ENCODE peak calls at places on chromosomes 5 and 9, in four cellular contexts. F is SK-N-SH, S is GM12878, R is WTC11. X is an unnamed sample.

GRCh38 chr9:94915476-94916450 is 189.3 kb downstream of the AOPEP start:
- DNase-seq in F (no peak), S (no peak), R (no peak), X (no peak)

GRCh38 chr5:148290271-148291195 is 21.7 kb upstream of the SPINK7 start:
- DNase-seq in S (no peak), F (peak), R (peak), X (no peak)

GRCh38 chr5:14871084-14871572 is 450 bp downstream of the ANKH start:
- DNase-seq in R (no peak), S (no peak), F (no peak), X (no peak)

GRCh38 chr5:150734579-150735384 is 24.0 kb downstream of the DCTN4 start:
- DNase-seq in R (peak), S (peak), F (no peak), X (peak)

GRCh38 chr9:83012578-83013260 is 50.2 kb downstream of the RASEF start:
- DNase-seq in S (no peak), R (no peak), F (no peak), X (no peak)

GRCh38 chr5:14025566-14026276 is 81.2 kb upstream of the DNAH5 start:
- DNase-seq in S (no peak), F (no peak), R (no peak), X (no peak)

GRCh38 chr5:72441861-72442540 is 65.2 kb downstream of the ZNF366 start:
- DNase-seq in F (no peak), R (no peak), S (no peak), X (no peak)

GRCh38 chr5:142053434-142054253 is 40.8 kb upstream of the GNPDA1 start:
- DNase-seq in F (no peak), R (no peak), S (no peak), X (no peak)

GRCh38 chr9:132457508-132457907 is 47.5 kb downstream of the CFAP77 start:
- DNase-seq in F (no peak), R (no peak), S (no peak), X (no peak)

GRCh38 chr9:75612754-75613153 is 277.7 kb upstream of the PCSK5 start:
- DNase-seq in F (no peak), S (no peak), R (no peak), X (no peak)

GRCh38 chr9:111752455-111752854 is 42.3 kb downstream of the SHOC1 start:
- DNase-seq in F (no peak), R (no peak), S (no peak), X (no peak)

GRCh38 chr9:108162664-108163063 is 673.1 kb upstream of the KLF4 start:
- DNase-seq in F (no peak), S (no peak), R (no peak), X (no peak)

GRCh38 chr9:133792721-133793470 is 54.7 kb upstream of the SARDH start:
- DNase-seq in R (peak), F (peak), S (no peak), X (peak)

GRCh38 chr5:40437452-40437861 is 242.3 kb upstream of the PTGER4 start:
- DNase-seq in R (no peak), F (no peak), S (no peak), X (no peak)

GRCh38 chr9:134548185-134548584 is 93.4 kb upstream of the COL5A1 start:
- DNase-seq in R (no peak), F (no peak), S (no peak), X (no peak)

GRCh38 chr5:146647656-146648199 is 131.7 kb upstream of the GPR151 start:
- DNase-seq in F (peak), R (no peak), S (no peak), X (no peak)

GRCh38 chr9:98517710-98518109 is 191.0 kb downstream of the GABBR2 start:
- DNase-seq in R (no peak), S (no peak), F (no peak), X (peak)

GRCh38 chr5:59143926-59144333 is 561.1 kb downstream of the RAB3C start:
- DNase-seq in S (no peak), F (no peak), R (no peak), X (no peak)

GRCh38 chr9:93649610-93650261 is 73.4 kb downstream of the PHF2 start:
- DNase-seq in R (peak), F (no peak), S (no peak), X (no peak)

GRCh38 chr9:656918-657583 is 184.4 kb upstream of the DMRT1 start:
- DNase-seq in R (no peak), F (no peak), S (no peak), X (no peak)

GRCh38 chr9:130933114-130934046 is 5.7 kb downstream of the FIBCD1 start:
- DNase-seq in R (no peak), S (no peak), F (no peak), X (no peak)

GRCh38 chr5:151150484-151151262 is 6.9 kb downstream of the ANXA6 start:
- DNase-seq in F (peak), S (peak), R (no peak), X (no peak)

GRCh38 chr5:142660196-142660595 is 25.7 kb downstream of the FGF1 start:
- DNase-seq in R (no peak), S (no peak), F (no peak), X (no peak)

GRCh38 chr9:103802068-103802467 is 292.0 kb upstream of the SMC2 start:
- DNase-seq in S (no peak), R (no peak), F (no peak), X (no peak)

GRCh38 chr9:114214181-114214580 is 58.8 kb downstream of the COL27A1 start:
- DNase-seq in S (no peak), R (no peak), F (no peak), X (no peak)

GRCh38 chr5:136034492-136034891 is 5.7 kb downstream of the TGFBI start:
- DNase-seq in S (no peak), R (no peak), F (no peak), X (no peak)

GRCh38 chr5:136034976-136035375 is 6.2 kb downstream of the TGFBI start:
- DNase-seq in F (no peak), R (no peak), S (no peak), X (no peak)

GRCh38 chr5:136033244-136033643 is 4.5 kb downstream of the TGFBI start:
- DNase-seq in S (no peak), F (no peak), R (no peak), X (no peak)

GRCh38 chr5:136032564-136032963 is 3.8 kb downstream of the TGFBI start:
- DNase-seq in S (no peak), R (no peak), F (no peak), X (no peak)

DNA sequence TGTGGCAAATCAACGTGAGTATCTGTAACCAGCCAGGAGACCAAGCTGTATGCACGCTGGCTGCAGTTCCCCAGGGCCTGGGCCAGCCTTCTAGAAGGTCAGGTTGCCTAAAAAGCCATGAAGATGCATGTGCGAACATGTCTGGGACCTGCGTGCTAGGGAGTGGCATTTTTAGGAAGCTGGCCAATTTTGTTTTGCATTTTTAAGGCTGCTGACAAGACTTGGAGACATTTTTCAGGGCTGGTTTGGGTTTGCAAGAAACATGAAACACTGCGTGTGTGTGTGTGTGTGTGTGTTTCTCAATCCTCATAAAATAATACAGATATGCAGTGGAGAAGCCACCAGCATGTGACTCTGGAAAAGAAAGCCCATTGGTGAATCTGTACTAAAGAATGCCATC is 5.1 kb downstream of the TGFBI start:
- DNase-seq in R (no peak), F (no peak), S (no peak), X (no peak)
- TF ChIP-seq USF1 in R (no peak), F (no peak), S (no peak), X (no peak)

GRCh38 chr5:87393331-87393730 is 19.4 kb downstream of the CCNH start:
- DNase-seq in F (no peak), R (no peak), S (no peak), X (no peak)

GRCh38 chr5:87390075-87390474 is 22.7 kb downstream of the CCNH start:
- DNase-seq in F (no peak), S (no peak), R (no peak), X (no peak)

GRCh38 chr5:87390576-87391199 is 22.0 kb downstream of the CCNH start:
- DNase-seq in R (no peak), S (no peak), F (no peak), X (no peak)

GRCh38 chr5:87392170-87392569 is 20.6 kb downstream of the CCNH start:
- DNase-seq in F (no peak), R (no peak), S (no peak), X (no peak)

DNA sequence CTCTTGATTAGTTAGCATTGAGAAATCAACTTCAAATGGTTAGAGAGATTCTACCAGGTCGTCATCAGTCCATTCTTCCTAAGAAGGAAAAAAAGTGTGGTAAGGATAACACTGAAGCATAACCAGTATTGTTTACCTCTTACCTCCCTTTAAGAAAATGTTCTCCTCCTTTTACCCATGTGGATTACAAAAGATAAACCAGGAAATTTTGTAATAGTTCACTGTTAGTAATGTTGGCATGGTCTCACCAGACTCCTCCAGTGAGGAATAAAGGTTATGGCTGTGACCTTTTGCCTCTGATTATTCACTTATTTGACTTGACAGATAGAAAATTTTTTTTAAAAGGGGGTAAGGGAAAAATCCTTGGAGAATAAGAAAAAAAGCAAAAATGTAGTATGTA is 18.3 kb downstream of the CCNH start:
- DNase-seq in F (no peak), R (no peak), S (no peak), X (no peak)
- TF ChIP-seq USF1 in F (no peak), R (no peak), S (no peak), X (no peak)

GRCh38 chr9:109914280-109915027 is 134.5 kb downstream of the PALM2AKAP2 start:
- DNase-seq in R (no peak), F (no peak), S (peak), X (no peak)
- TF ChIP-seq USF1 in R (no peak), F (no peak), S (no peak), X (no peak)

GRCh38 chr9:4955836-4956235 is 29.2 kb upstream of the JAK2 start:
- DNase-seq in R (no peak), F (no peak), S (no peak), X (no peak)
- TF ChIP-seq USF1 in R (no peak), F (no peak), S (no peak), X (no peak)

GRCh38 chr5:75262278-75262677 is 25.6 kb upstream of the ANKRD31 start:
- DNase-seq in F (no peak), R (no peak), S (no peak), X (no peak)

GRCh38 chr5:75260708-75261107 is 24.0 kb upstream of the ANKRD31 start:
- DNase-seq in R (no peak), S (no peak), F (no peak), X (no peak)

GRCh38 chr5:75265731-75266130 is 29.1 kb upstream of the ANKRD31 start:
- DNase-seq in F (peak), R (no peak), S (no peak), X (no peak)
- TF ChIP-seq USF1 in F (no peak), R (no peak), S (no peak), X (no peak)

GRCh38 chr5:126811515-126812198 is 34.7 kb downstream of the LMNB1 start:
- DNase-seq in S (no peak), R (no peak), F (no peak), X (peak)

GRCh38 chr5:126809932-126810331 is 33.0 kb downstream of the LMNB1 start:
- DNase-seq in F (no peak), R (no peak), S (no peak), X (no peak)

GRCh38 chr5:126814721-126815404 is 37.9 kb downstream of the LMNB1 start:
- DNase-seq in R (no peak), F (no peak), S (no peak), X (no peak)

GRCh38 chr5:126810983-126811382 is 34.0 kb downstream of the LMNB1 start:
- DNase-seq in R (no peak), S (no peak), F (no peak), X (no peak)

DNA sequence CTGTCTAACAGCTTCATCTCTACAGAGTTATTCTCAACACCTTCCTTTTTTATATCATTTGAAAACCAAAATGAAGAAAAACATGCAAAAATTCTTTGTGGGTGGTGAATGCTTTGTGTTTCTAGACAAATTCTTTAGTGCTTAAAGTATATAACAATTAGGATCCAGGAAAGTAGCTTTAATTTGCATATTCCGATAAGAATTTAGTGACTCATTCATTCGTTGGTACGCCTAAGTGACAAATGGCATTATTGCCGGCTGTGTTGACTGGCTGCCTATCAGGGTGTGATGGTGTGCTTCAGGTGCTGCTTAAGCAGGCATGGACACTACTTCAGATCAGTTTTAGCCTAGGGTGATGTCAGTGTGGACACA is 35.2 kb downstream of the LMNB1 start:
- DNase-seq in F (no peak), S (no peak), R (no peak), X (no peak)
- TF ChIP-seq USF1 in F (no peak), S (no peak), R (no peak), X (no peak)

DNA sequence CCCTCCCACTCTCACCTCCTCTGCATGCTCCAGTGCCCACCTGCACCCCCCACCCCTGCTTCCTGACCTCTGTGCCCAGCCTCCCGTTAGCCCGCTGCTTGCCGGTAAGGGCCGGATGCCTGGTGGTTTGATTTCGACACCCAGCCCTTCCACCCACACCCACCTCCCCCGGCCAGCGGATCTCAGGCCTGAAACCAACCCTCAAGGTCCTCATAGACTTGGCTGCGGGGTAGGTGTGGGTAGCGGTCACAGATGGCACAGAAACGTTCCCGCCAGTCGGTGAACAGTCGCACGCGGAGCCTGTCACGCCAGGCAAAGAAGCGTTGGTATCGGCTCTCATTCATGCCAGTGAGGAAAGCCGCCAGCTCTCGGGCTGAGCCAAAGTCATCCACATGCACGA is 1.4 kb downstream of the FUT7 start:
- DNase-seq in F (no peak), R (no peak), S (peak), X (no peak)
- TF ChIP-seq USF1 in F (no peak), R (no peak), S (no peak), X (no peak)

GRCh38 chr9:81683214-81683613 is 6.1 kb downstream of the TLE1 start:
- DNase-seq in R (no peak), F (no peak), S (no peak), X (no peak)
- TF ChIP-seq USF1 in R (no peak), F (no peak), S (no peak), X (no peak)

GRCh38 chr5:76723266-76723665 is 7.3 kb downstream of the F2R start:
- DNase-seq in S (no peak), F (no peak), R (no peak), X (no peak)

GRCh38 chr5:76717222-76718083 is 1.5 kb downstream of the F2R start:
- DNase-seq in R (no peak), S (no peak), F (no peak), X (no peak)

GRCh38 chr5:76718381-76718832 is 2.5 kb downstream of the F2R start:
- DNase-seq in R (no peak), F (no peak), S (no peak), X (no peak)

GRCh38 chr5:76718880-76719279 is 3.0 kb downstream of the F2R start:
- DNase-seq in S (no peak), R (no peak), F (no peak), X (no peak)

DNA sequence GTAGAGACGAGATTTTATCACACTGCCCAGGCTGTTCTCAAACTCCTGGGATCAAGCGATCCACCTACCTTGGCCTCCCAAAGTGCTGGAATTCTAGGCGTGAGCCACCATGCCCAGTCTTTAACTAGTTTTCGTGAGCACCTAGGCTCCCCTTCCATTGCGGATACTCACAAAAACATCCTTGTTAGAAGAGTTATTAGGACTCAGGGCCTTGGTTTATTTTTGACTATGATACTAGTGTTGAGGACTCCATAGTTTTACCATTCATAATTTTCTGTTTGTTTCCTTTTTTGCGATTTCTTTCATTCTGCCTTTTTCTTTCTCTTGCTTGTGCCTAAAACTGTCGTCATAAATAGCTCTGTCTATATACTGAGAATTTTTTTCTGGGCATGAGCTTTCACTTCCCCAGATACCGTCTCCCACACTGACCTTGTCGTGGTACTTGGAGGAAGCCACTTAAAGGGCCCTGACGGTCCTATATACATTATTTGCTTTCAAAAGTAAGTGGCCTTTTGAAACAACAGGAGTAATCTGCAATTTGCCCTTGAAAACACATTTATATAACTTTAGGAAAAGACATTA is 5.2 kb downstream of the F2R start:
- DNase-seq in S (no peak), F (no peak), R (no peak), X (no peak)
- TF ChIP-seq USF1 in S (no peak), F (no peak), R (no peak), X (no peak)